ENCODE peak calls at places on chromosomes 7 and 10, in seven cellular contexts. One of them, this sample, is unnamed.

GRCh38 chr10:131575877-131576276 is 264.4 kb upstream of the TCERG1L start:
- DNase-seq in GM12865: no peak
- DNase-seq in brain microvascular endothelial cell: no peak
- DNase-seq in Calu3: no peak
- DNase-seq in nephron progenitor cell: no peak
- DNase-seq in AG04449: no peak
- DNase-seq in CD8-positive, alpha-beta T cell: no peak
- DNase-seq in this sample: no peak

GRCh38 chr10:48289652-48290238 is 15.2 kb upstream of the FRMPD2 start:
- DNase-seq in GM12865: peak
- DNase-seq in brain microvascular endothelial cell: peak
- DNase-seq in Calu3: peak
- DNase-seq in nephron progenitor cell: peak
- DNase-seq in AG04449: no peak
- DNase-seq in CD8-positive, alpha-beta T cell: peak
- DNase-seq in this sample: no peak

GRCh38 chr10:3774814-3775670 is 10.0 kb downstream of the KLF6 start:
- DNase-seq in GM12865: peak
- DNase-seq in brain microvascular endothelial cell: peak
- DNase-seq in Calu3: peak
- DNase-seq in nephron progenitor cell: no peak
- DNase-seq in AG04449: peak
- DNase-seq in CD8-positive, alpha-beta T cell: no peak
- DNase-seq in this sample: no peak

GRCh38 chr7:151945224-151945623 is 11.0 kb upstream of the GALNTL5 start:
- DNase-seq in GM12865: no peak
- DNase-seq in brain microvascular endothelial cell: no peak
- DNase-seq in Calu3: no peak
- DNase-seq in nephron progenitor cell: no peak
- DNase-seq in AG04449: no peak
- DNase-seq in CD8-positive, alpha-beta T cell: no peak
- DNase-seq in this sample: no peak

GRCh38 chr7:28316489-28316888 is 95.8 kb upstream of the CREB5 start:
- DNase-seq in GM12865: no peak
- DNase-seq in brain microvascular endothelial cell: no peak
- DNase-seq in Calu3: no peak
- DNase-seq in nephron progenitor cell: no peak
- DNase-seq in AG04449: peak
- DNase-seq in CD8-positive, alpha-beta T cell: no peak
- DNase-seq in this sample: no peak

GRCh38 chr7:37054631-37055300 is 330.5 kb upstream of the AOAH start:
- DNase-seq in GM12865: no peak
- DNase-seq in brain microvascular endothelial cell: peak
- DNase-seq in Calu3: no peak
- DNase-seq in nephron progenitor cell: no peak
- DNase-seq in AG04449: no peak
- DNase-seq in CD8-positive, alpha-beta T cell: no peak
- DNase-seq in this sample: no peak

GRCh38 chr10:90947025-90947960 is 26.4 kb upstream of the ANKRD1 start:
- DNase-seq in GM12865: peak
- DNase-seq in brain microvascular endothelial cell: peak
- DNase-seq in Calu3: no peak
- DNase-seq in nephron progenitor cell: no peak
- DNase-seq in AG04449: no peak
- DNase-seq in CD8-positive, alpha-beta T cell: no peak
- DNase-seq in this sample: no peak

GRCh38 chr10:633279-634245 is 55.9 kb downstream of the DIP2C start:
- DNase-seq in GM12865: no peak
- DNase-seq in brain microvascular endothelial cell: no peak
- DNase-seq in Calu3: no peak
- DNase-seq in nephron progenitor cell: no peak
- DNase-seq in AG04449: no peak
- DNase-seq in CD8-positive, alpha-beta T cell: no peak
- DNase-seq in this sample: no peak

GRCh38 chr10:125795637-125796190 is 20.1 kb upstream of the MMP21 start:
- DNase-seq in GM12865: no peak
- DNase-seq in brain microvascular endothelial cell: no peak
- DNase-seq in Calu3: no peak
- DNase-seq in nephron progenitor cell: no peak
- DNase-seq in AG04449: no peak
- DNase-seq in CD8-positive, alpha-beta T cell: no peak
- DNase-seq in this sample: no peak

GRCh38 chr10:125011926-125012705 is 70.2 kb downstream of the ZRANB1 start:
- DNase-seq in GM12865: no peak
- DNase-seq in brain microvascular endothelial cell: peak
- DNase-seq in Calu3: no peak
- DNase-seq in nephron progenitor cell: no peak
- DNase-seq in AG04449: no peak
- DNase-seq in CD8-positive, alpha-beta T cell: no peak
- DNase-seq in this sample: no peak

GRCh38 chr10:25952857-25953256 is 18.8 kb downstream of the MYO3A start:
- DNase-seq in GM12865: peak
- DNase-seq in brain microvascular endothelial cell: no peak
- DNase-seq in Calu3: no peak
- DNase-seq in nephron progenitor cell: no peak
- DNase-seq in AG04449: no peak
- DNase-seq in CD8-positive, alpha-beta T cell: no peak
- DNase-seq in this sample: no peak

GRCh38 chr7:18667466-18667865 is 171.9 kb downstream of the HDAC9 start:
- DNase-seq in GM12865: no peak
- DNase-seq in brain microvascular endothelial cell: peak
- DNase-seq in Calu3: peak
- DNase-seq in nephron progenitor cell: no peak
- DNase-seq in AG04449: peak
- DNase-seq in CD8-positive, alpha-beta T cell: no peak
- DNase-seq in this sample: no peak

GRCh38 chr7:108004220-108005142 is 1.5 kb upstream of the LAMB1 start:
- DNase-seq in GM12865: no peak
- DNase-seq in brain microvascular endothelial cell: peak
- DNase-seq in Calu3: peak
- DNase-seq in nephron progenitor cell: peak
- DNase-seq in AG04449: no peak
- DNase-seq in CD8-positive, alpha-beta T cell: no peak
- DNase-seq in this sample: no peak

GRCh38 chr7:151790826-151791379 is 86.0 kb downstream of the PRKAG2 start:
- DNase-seq in GM12865: no peak
- DNase-seq in brain microvascular endothelial cell: no peak
- DNase-seq in Calu3: no peak
- DNase-seq in nephron progenitor cell: no peak
- DNase-seq in AG04449: no peak
- DNase-seq in CD8-positive, alpha-beta T cell: no peak
- DNase-seq in this sample: no peak

GRCh38 chr10:7571992-7572391 is 94.8 kb downstream of the ITIH5 start:
- DNase-seq in GM12865: no peak
- DNase-seq in brain microvascular endothelial cell: no peak
- DNase-seq in Calu3: no peak
- DNase-seq in nephron progenitor cell: no peak
- DNase-seq in AG04449: no peak
- DNase-seq in CD8-positive, alpha-beta T cell: no peak
- DNase-seq in this sample: no peak

GRCh38 chr7:40483630-40484029 is 348.8 kb downstream of the SUGCT start:
- DNase-seq in GM12865: no peak
- DNase-seq in brain microvascular endothelial cell: no peak
- DNase-seq in Calu3: no peak
- DNase-seq in nephron progenitor cell: no peak
- DNase-seq in AG04449: no peak
- DNase-seq in CD8-positive, alpha-beta T cell: no peak
- DNase-seq in this sample: no peak

GRCh38 chr10:123236122-123236521 is 81.9 kb downstream of the BUB3 start:
- DNase-seq in GM12865: peak
- DNase-seq in brain microvascular endothelial cell: no peak
- DNase-seq in Calu3: no peak
- DNase-seq in nephron progenitor cell: no peak
- DNase-seq in AG04449: no peak
- DNase-seq in CD8-positive, alpha-beta T cell: no peak
- DNase-seq in this sample: no peak

GRCh38 chr7:43674559-43675436 is 54.5 kb downstream of the COA1 start:
- DNase-seq in GM12865: no peak
- DNase-seq in brain microvascular endothelial cell: peak
- DNase-seq in Calu3: peak
- DNase-seq in nephron progenitor cell: no peak
- DNase-seq in AG04449: peak
- DNase-seq in CD8-positive, alpha-beta T cell: no peak
- DNase-seq in this sample: no peak

GRCh38 chr7:133114519-133114918 is 32.6 kb upstream of the CHCHD3 start:
- DNase-seq in GM12865: no peak
- DNase-seq in brain microvascular endothelial cell: no peak
- DNase-seq in Calu3: no peak
- DNase-seq in nephron progenitor cell: no peak
- DNase-seq in AG04449: no peak
- DNase-seq in CD8-positive, alpha-beta T cell: no peak
- DNase-seq in this sample: no peak

GRCh38 chr10:23694921-23695824 is 256.3 kb downstream of the OTUD1 start:
- DNase-seq in GM12865: no peak
- DNase-seq in brain microvascular endothelial cell: no peak
- DNase-seq in Calu3: no peak
- DNase-seq in nephron progenitor cell: peak
- DNase-seq in AG04449: no peak
- DNase-seq in CD8-positive, alpha-beta T cell: no peak
- DNase-seq in this sample: peak

GRCh38 chr10:120012566-120012965 is 120.0 kb downstream of the SEC23IP start:
- DNase-seq in GM12865: no peak
- DNase-seq in brain microvascular endothelial cell: no peak
- DNase-seq in Calu3: peak
- DNase-seq in nephron progenitor cell: no peak
- DNase-seq in AG04449: no peak
- DNase-seq in CD8-positive, alpha-beta T cell: no peak
- DNase-seq in this sample: no peak

GRCh38 chr7:31096198-31096881 is 44.2 kb downstream of the ADCYAP1R1 start:
- DNase-seq in GM12865: no peak
- DNase-seq in brain microvascular endothelial cell: no peak
- DNase-seq in Calu3: no peak
- DNase-seq in nephron progenitor cell: no peak
- DNase-seq in AG04449: no peak
- DNase-seq in CD8-positive, alpha-beta T cell: no peak
- DNase-seq in this sample: no peak

GRCh38 chr7:55928006-55928767 is 23.5 kb upstream of the MRPS17 start:
- DNase-seq in GM12865: no peak
- DNase-seq in brain microvascular endothelial cell: no peak
- DNase-seq in Calu3: no peak
- DNase-seq in nephron progenitor cell: no peak
- DNase-seq in AG04449: no peak
- DNase-seq in CD8-positive, alpha-beta T cell: no peak
- DNase-seq in this sample: no peak

GRCh38 chr10:100738055-100738827 is 7.1 kb upstream of the PAX2 start:
- DNase-seq in GM12865: no peak
- DNase-seq in brain microvascular endothelial cell: no peak
- DNase-seq in Calu3: no peak
- DNase-seq in nephron progenitor cell: no peak
- DNase-seq in AG04449: no peak
- DNase-seq in CD8-positive, alpha-beta T cell: no peak
- DNase-seq in this sample: no peak

GRCh38 chr7:106569500-106569929 is 91.4 kb downstream of the CCDC71L start:
- DNase-seq in GM12865: no peak
- DNase-seq in brain microvascular endothelial cell: no peak
- DNase-seq in Calu3: no peak
- DNase-seq in nephron progenitor cell: no peak
- DNase-seq in AG04449: no peak
- DNase-seq in CD8-positive, alpha-beta T cell: no peak
- DNase-seq in this sample: no peak

GRCh38 chr10:62853710-62854109 is 37.5 kb upstream of the EGR2 start:
- DNase-seq in GM12865: peak
- DNase-seq in brain microvascular endothelial cell: no peak
- DNase-seq in Calu3: no peak
- DNase-seq in nephron progenitor cell: no peak
- DNase-seq in AG04449: no peak
- DNase-seq in CD8-positive, alpha-beta T cell: no peak
- DNase-seq in this sample: no peak

GRCh38 chr10:19688344-19688743 is 127.9 kb upstream of the PLXDC2 start:
- DNase-seq in GM12865: no peak
- DNase-seq in brain microvascular endothelial cell: no peak
- DNase-seq in Calu3: no peak
- DNase-seq in nephron progenitor cell: no peak
- DNase-seq in AG04449: no peak
- DNase-seq in CD8-positive, alpha-beta T cell: no peak
- DNase-seq in this sample: no peak

GRCh38 chr10:19683326-19683725 is 132.9 kb upstream of the PLXDC2 start:
- DNase-seq in GM12865: no peak
- DNase-seq in brain microvascular endothelial cell: peak
- DNase-seq in Calu3: no peak
- DNase-seq in nephron progenitor cell: no peak
- DNase-seq in AG04449: no peak
- DNase-seq in CD8-positive, alpha-beta T cell: no peak
- DNase-seq in this sample: no peak

GRCh38 chr10:19689231-19689630 is 127.0 kb upstream of the PLXDC2 start:
- DNase-seq in GM12865: no peak
- DNase-seq in brain microvascular endothelial cell: no peak
- DNase-seq in Calu3: no peak
- DNase-seq in nephron progenitor cell: no peak
- DNase-seq in AG04449: no peak
- DNase-seq in CD8-positive, alpha-beta T cell: no peak
- DNase-seq in this sample: no peak

GRCh38 chr10:19683965-19684364 is 132.3 kb upstream of the PLXDC2 start:
- DNase-seq in GM12865: no peak
- DNase-seq in brain microvascular endothelial cell: peak
- DNase-seq in Calu3: no peak
- DNase-seq in nephron progenitor cell: no peak
- DNase-seq in AG04449: no peak
- DNase-seq in CD8-positive, alpha-beta T cell: no peak
- DNase-seq in this sample: no peak
- TF ChIP-seq CTCF in GM12865: no peak
- TF ChIP-seq CTCF in brain microvascular endothelial cell: peak
- TF ChIP-seq CTCF in Calu3: no peak
- TF ChIP-seq CTCF in nephron progenitor cell: no peak
- TF ChIP-seq CTCF in AG04449: no peak
- TF ChIP-seq CTCF in CD8-positive, alpha-beta T cell: no peak
- TF ChIP-seq CTCF in this sample: no peak

DNA sequence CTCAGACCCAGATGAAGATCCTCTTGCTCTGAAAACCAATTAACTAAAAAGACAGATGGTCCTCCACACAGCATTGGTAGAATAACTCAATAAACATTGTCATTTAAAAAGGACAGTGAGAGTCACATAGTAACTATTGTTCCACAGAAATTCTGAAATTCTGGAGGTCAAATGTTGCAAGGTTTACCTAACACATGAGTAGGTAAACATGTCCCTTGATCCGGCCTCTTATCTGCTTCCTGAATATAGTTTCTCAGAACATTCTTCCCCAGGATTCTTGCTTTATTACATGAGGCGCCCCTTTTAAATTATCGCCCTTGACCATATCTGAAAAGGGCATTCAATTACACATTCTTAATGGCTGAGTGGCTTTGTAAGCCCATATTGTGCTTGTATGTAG is 270.7 kb downstream of the SEMA3D start:
- DNase-seq in GM12865: no peak
- DNase-seq in brain microvascular endothelial cell: no peak
- DNase-seq in Calu3: no peak
- DNase-seq in nephron progenitor cell: no peak
- DNase-seq in AG04449: no peak
- DNase-seq in CD8-positive, alpha-beta T cell: no peak
- DNase-seq in this sample: no peak
- TF ChIP-seq CTCF in GM12865: no peak
- TF ChIP-seq CTCF in brain microvascular endothelial cell: no peak
- TF ChIP-seq CTCF in Calu3: no peak
- TF ChIP-seq CTCF in nephron progenitor cell: no peak
- TF ChIP-seq CTCF in AG04449: no peak
- TF ChIP-seq CTCF in CD8-positive, alpha-beta T cell: no peak
- TF ChIP-seq CTCF in this sample: no peak

GRCh38 chr7:74164985-74165456 is 9.1 kb upstream of the EIF4H start:
- DNase-seq in GM12865: no peak
- DNase-seq in brain microvascular endothelial cell: no peak
- DNase-seq in Calu3: no peak
- DNase-seq in nephron progenitor cell: peak
- DNase-seq in AG04449: no peak
- DNase-seq in CD8-positive, alpha-beta T cell: no peak
- DNase-seq in this sample: no peak
- TF ChIP-seq CTCF in GM12865: no peak
- TF ChIP-seq CTCF in brain microvascular endothelial cell: peak
- TF ChIP-seq CTCF in Calu3: no peak
- TF ChIP-seq CTCF in nephron progenitor cell: peak
- TF ChIP-seq CTCF in AG04449: peak
- TF ChIP-seq CTCF in CD8-positive, alpha-beta T cell: no peak
- TF ChIP-seq CTCF in this sample: no peak

GRCh38 chr10:118543714-118544400 is 51.6 kb downstream of the PRLHR start:
- DNase-seq in GM12865: peak
- DNase-seq in brain microvascular endothelial cell: peak
- DNase-seq in Calu3: peak
- DNase-seq in nephron progenitor cell: peak
- DNase-seq in AG04449: no peak
- DNase-seq in CD8-positive, alpha-beta T cell: peak
- DNase-seq in this sample: no peak
- TF ChIP-seq CTCF in GM12865: peak
- TF ChIP-seq CTCF in brain microvascular endothelial cell: peak
- TF ChIP-seq CTCF in Calu3: peak
- TF ChIP-seq CTCF in nephron progenitor cell: peak
- TF ChIP-seq CTCF in AG04449: peak
- TF ChIP-seq CTCF in CD8-positive, alpha-beta T cell: peak
- TF ChIP-seq CTCF in this sample: peak

This sample was measured in mesothelial cell of epicardium.